ENCODE peak calls at places on chromosomes 6 and 20, in nine cellular contexts. One of them, this sample, is unnamed.

GRCh38 chr20:19449051-19449450 is 236.6 kb downstream of the SLC24A3 start:
- DNase-seq in transverse colon: peak; percentile 9
- DNase-seq in IMR-90: no peak
- DNase-seq in heart left ventricle: no peak
- DNase-seq in esophagus muscularis mucosa: no peak
- DNase-seq in HepG2: no peak
- DNase-seq in sigmoid colon: peak; percentile 79
- DNase-seq in stomach: no peak
- DNase-seq in ovary: peak; percentile 80
- DNase-seq in this sample: no peak

GRCh38 chr6:170279977-170280688 is 10.7 kb downstream of the DLL1 start:
- DNase-seq in sigmoid colon: peak; percentile 76
- DNase-seq in ovary: peak; percentile 86
- DNase-seq in transverse colon: peak; percentile 82
- DNase-seq in heart left ventricle: no peak
- DNase-seq in IMR-90: peak; percentile 12
- DNase-seq in stomach: peak; percentile 75
- DNase-seq in esophagus muscularis mucosa: no peak
- DNase-seq in HepG2: no peak
- DNase-seq in this sample: no peak

GRCh38 chr20:47225458-47225857 is 131.0 kb downstream of the ZMYND8 start:
- DNase-seq in ovary: no peak
- DNase-seq in IMR-90: no peak
- DNase-seq in heart left ventricle: no peak
- DNase-seq in transverse colon: no peak
- DNase-seq in esophagus muscularis mucosa: no peak
- DNase-seq in stomach: no peak
- DNase-seq in sigmoid colon: no peak
- DNase-seq in HepG2: no peak
- DNase-seq in this sample: no peak

GRCh38 chr6:22690446-22690845 is 121.1 kb downstream of the HDGFL1 start:
- DNase-seq in ovary: no peak
- DNase-seq in sigmoid colon: no peak
- DNase-seq in esophagus muscularis mucosa: no peak
- DNase-seq in heart left ventricle: no peak
- DNase-seq in HepG2: no peak
- DNase-seq in transverse colon: no peak
- DNase-seq in stomach: no peak
- DNase-seq in IMR-90: no peak
- DNase-seq in this sample: no peak

GRCh38 chr6:54288476-54288875 is 19.8 kb upstream of the TINAG start:
- DNase-seq in transverse colon: no peak
- DNase-seq in esophagus muscularis mucosa: no peak
- DNase-seq in IMR-90: no peak
- DNase-seq in sigmoid colon: no peak
- DNase-seq in stomach: no peak
- DNase-seq in ovary: no peak
- DNase-seq in HepG2: no peak
- DNase-seq in heart left ventricle: no peak
- DNase-seq in this sample: no peak

GRCh38 chr6:54802775-54803631 is 43.6 kb upstream of the FAM83B start:
- DNase-seq in heart left ventricle: no peak
- DNase-seq in stomach: no peak
- DNase-seq in sigmoid colon: no peak
- DNase-seq in transverse colon: no peak
- DNase-seq in esophagus muscularis mucosa: no peak
- DNase-seq in HepG2: no peak
- DNase-seq in ovary: no peak
- DNase-seq in IMR-90: peak; percentile 83
- DNase-seq in this sample: no peak

GRCh38 chr6:33030245-33030644 is 20.9 kb upstream of the HLA-DOA start:
- DNase-seq in transverse colon: no peak
- DNase-seq in IMR-90: no peak
- DNase-seq in stomach: no peak
- DNase-seq in ovary: no peak
- DNase-seq in esophagus muscularis mucosa: no peak
- DNase-seq in heart left ventricle: no peak
- DNase-seq in HepG2: no peak
- DNase-seq in sigmoid colon: no peak
- DNase-seq in this sample: no peak

GRCh38 chr6:165556116-165556843 is 106.8 kb downstream of the PDE10A start:
- DNase-seq in heart left ventricle: no peak
- DNase-seq in HepG2: peak; percentile 53
- DNase-seq in transverse colon: no peak
- DNase-seq in esophagus muscularis mucosa: no peak
- DNase-seq in ovary: no peak
- DNase-seq in stomach: peak; percentile 55
- DNase-seq in sigmoid colon: no peak
- DNase-seq in IMR-90: peak; percentile 66
- DNase-seq in this sample: no peak

GRCh38 chr6:27145731-27146455 is 101.6 kb upstream of the PRSS16 start:
- DNase-seq in esophagus muscularis mucosa: peak; percentile 94
- DNase-seq in heart left ventricle: peak; percentile 77
- DNase-seq in HepG2: peak; percentile 43
- DNase-seq in IMR-90: peak; percentile 91
- DNase-seq in stomach: peak; percentile 73
- DNase-seq in ovary: peak; percentile 61
- DNase-seq in sigmoid colon: peak; percentile 94
- DNase-seq in transverse colon: peak; percentile 80
- DNase-seq in this sample: peak; percentile 94

GRCh38 chr6:167244064-167244949 is 46.8 kb upstream of the UNC93A start:
- DNase-seq in IMR-90: no peak
- DNase-seq in ovary: no peak
- DNase-seq in transverse colon: no peak
- DNase-seq in stomach: no peak
- DNase-seq in HepG2: no peak
- DNase-seq in heart left ventricle: no peak
- DNase-seq in esophagus muscularis mucosa: no peak
- DNase-seq in sigmoid colon: no peak
- DNase-seq in this sample: no peak

GRCh38 chr6:108565893-108566292 is 5.2 kb downstream of the FOXO3 start:
- DNase-seq in stomach: no peak
- DNase-seq in HepG2: peak; percentile 81
- DNase-seq in esophagus muscularis mucosa: no peak
- DNase-seq in ovary: no peak
- DNase-seq in IMR-90: peak; percentile 88
- DNase-seq in heart left ventricle: peak; percentile 45
- DNase-seq in transverse colon: peak; percentile 36
- DNase-seq in sigmoid colon: peak; percentile 90
- DNase-seq in this sample: peak; percentile 77

GRCh38 chr6:84581494-84582259 is 182.7 kb downstream of the TBX18 start:
- DNase-seq in stomach: no peak
- DNase-seq in ovary: no peak
- DNase-seq in transverse colon: no peak
- DNase-seq in IMR-90: peak; percentile 73
- DNase-seq in sigmoid colon: no peak
- DNase-seq in heart left ventricle: no peak
- DNase-seq in HepG2: no peak
- DNase-seq in esophagus muscularis mucosa: no peak
- DNase-seq in this sample: no peak

GRCh38 chr6:151232899-151233298 is 6.9 kb upstream of the AKAP12 start:
- DNase-seq in sigmoid colon: no peak
- DNase-seq in HepG2: no peak
- DNase-seq in heart left ventricle: no peak
- DNase-seq in esophagus muscularis mucosa: no peak
- DNase-seq in IMR-90: no peak
- DNase-seq in transverse colon: no peak
- DNase-seq in ovary: no peak
- DNase-seq in stomach: no peak
- DNase-seq in this sample: no peak

GRCh38 chr6:29665942-29666825 is 9.3 kb downstream of the MOG start:
- DNase-seq in ovary: no peak
- DNase-seq in IMR-90: no peak
- DNase-seq in sigmoid colon: no peak
- DNase-seq in heart left ventricle: no peak
- DNase-seq in stomach: no peak
- DNase-seq in esophagus muscularis mucosa: no peak
- DNase-seq in transverse colon: no peak
- DNase-seq in HepG2: no peak
- DNase-seq in this sample: no peak

GRCh38 chr6:17987576-17988421 is at the start of gene KIF13A:
- DNase-seq in ovary: peak; percentile 82
- DNase-seq in transverse colon: peak; percentile 65
- DNase-seq in sigmoid colon: peak; percentile 84
- DNase-seq in esophagus muscularis mucosa: peak; percentile 94
- DNase-seq in IMR-90: peak; percentile 59
- DNase-seq in HepG2: peak; percentile 54
- DNase-seq in heart left ventricle: peak; percentile 82
- DNase-seq in stomach: peak; percentile 58
- DNase-seq in this sample: peak; percentile 84

GRCh38 chr6:17988422-17988944 is 1.0 kb upstream of the KIF13A start:
- DNase-seq in stomach: no peak
- DNase-seq in esophagus muscularis mucosa: no peak
- DNase-seq in heart left ventricle: no peak
- DNase-seq in ovary: no peak
- DNase-seq in sigmoid colon: no peak
- DNase-seq in IMR-90: no peak
- DNase-seq in HepG2: peak; percentile 16
- DNase-seq in transverse colon: peak; percentile 17
- DNase-seq in this sample: no peak

GRCh38 chr6:17985934-17986655 is 1.3 kb downstream of the KIF13A start:
- DNase-seq in heart left ventricle: no peak
- DNase-seq in stomach: no peak
- DNase-seq in HepG2: no peak
- DNase-seq in IMR-90: no peak
- DNase-seq in esophagus muscularis mucosa: no peak
- DNase-seq in ovary: no peak
- DNase-seq in transverse colon: no peak
- DNase-seq in sigmoid colon: no peak
- DNase-seq in this sample: no peak

GRCh38 chr6:17984822-17985660 is 2.4 kb downstream of the KIF13A start:
- DNase-seq in stomach: no peak
- DNase-seq in esophagus muscularis mucosa: no peak
- DNase-seq in sigmoid colon: no peak
- DNase-seq in heart left ventricle: no peak
- DNase-seq in HepG2: no peak
- DNase-seq in transverse colon: no peak
- DNase-seq in ovary: no peak
- DNase-seq in IMR-90: peak; percentile 23
- DNase-seq in this sample: peak; percentile 28

GRCh38 chr6:17986656-17987575 is 519 bp downstream of the KIF13A start:
- DNase-seq in esophagus muscularis mucosa: no peak
- DNase-seq in stomach: peak; percentile 52
- DNase-seq in HepG2: peak; percentile 81
- DNase-seq in IMR-90: peak; percentile 39
- DNase-seq in heart left ventricle: peak; percentile 82
- DNase-seq in ovary: peak; percentile 68
- DNase-seq in transverse colon: peak; percentile 63
- DNase-seq in sigmoid colon: peak; percentile 86
- DNase-seq in this sample: peak; percentile 76
- TF ChIP-seq POLR2A in esophagus muscularis mucosa: no peak
- TF ChIP-seq POLR2A in stomach: no peak
- TF ChIP-seq POLR2A in HepG2: peak; percentile 35
- TF ChIP-seq POLR2A in IMR-90: no peak
- TF ChIP-seq POLR2A in heart left ventricle: peak; percentile 31
- TF ChIP-seq POLR2A in ovary: no peak
- TF ChIP-seq POLR2A in transverse colon: peak; percentile 20
- TF ChIP-seq POLR2A in sigmoid colon: peak; percentile 33
- TF ChIP-seq POLR2A in this sample: peak; percentile 31

GRCh38 chr20:63744574-63745423 is 5.2 kb downstream of the SLC2A4RG start:
- DNase-seq in heart left ventricle: no peak
- DNase-seq in ovary: peak; percentile 47
- DNase-seq in HepG2: peak; percentile 53
- DNase-seq in esophagus muscularis mucosa: no peak
- DNase-seq in transverse colon: no peak
- DNase-seq in stomach: no peak
- DNase-seq in IMR-90: no peak
- DNase-seq in sigmoid colon: no peak
- DNase-seq in this sample: no peak
- TF ChIP-seq POLR2A in heart left ventricle: no peak
- TF ChIP-seq POLR2A in ovary: no peak
- TF ChIP-seq POLR2A in HepG2: no peak
- TF ChIP-seq POLR2A in esophagus muscularis mucosa: no peak
- TF ChIP-seq POLR2A in transverse colon: no peak
- TF ChIP-seq POLR2A in stomach: no peak
- TF ChIP-seq POLR2A in IMR-90: no peak
- TF ChIP-seq POLR2A in sigmoid colon: no peak
- TF ChIP-seq POLR2A in this sample: no peak

DNA sequence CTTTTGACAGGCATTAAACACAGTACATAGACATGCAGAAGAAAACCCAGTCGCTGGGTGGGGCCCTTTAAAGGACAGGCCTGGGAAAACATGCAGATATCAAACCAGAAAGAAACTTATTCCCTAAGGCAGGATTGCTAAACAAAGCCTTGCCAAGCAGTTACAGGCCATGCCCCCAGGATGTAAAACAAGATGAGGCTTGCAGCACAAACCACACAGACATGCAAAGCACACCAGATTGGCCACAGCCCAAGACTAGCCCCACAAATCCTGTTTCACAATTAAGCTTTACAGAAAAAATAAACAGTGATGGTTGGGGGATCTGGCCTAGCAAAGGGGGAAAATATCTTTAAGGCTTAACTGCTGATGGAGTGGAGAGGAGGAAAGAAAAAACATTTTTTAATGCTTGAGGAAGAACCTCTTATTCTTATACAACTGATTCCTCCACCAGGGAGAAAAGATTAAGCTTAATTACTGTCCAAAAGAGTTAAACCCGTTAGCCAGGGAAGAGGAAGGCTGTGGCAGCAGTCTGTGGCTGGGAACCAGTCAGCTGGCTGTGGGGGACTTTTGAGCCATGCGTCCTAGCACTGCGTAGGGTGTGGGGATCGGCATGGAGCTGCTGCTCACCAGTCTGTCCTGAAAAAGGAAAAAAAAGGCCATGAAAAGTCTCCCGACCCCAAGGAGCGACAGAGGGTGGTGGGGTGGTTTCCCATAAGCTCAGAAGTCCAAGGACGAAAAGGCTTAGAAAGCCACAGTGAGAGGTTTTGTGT is 28.4 kb downstream of the COL19A1 start:
- DNase-seq in stomach: no peak
- DNase-seq in HepG2: no peak
- DNase-seq in heart left ventricle: no peak
- DNase-seq in transverse colon: no peak
- DNase-seq in esophagus muscularis mucosa: no peak
- DNase-seq in sigmoid colon: no peak
- DNase-seq in IMR-90: peak; percentile 53
- DNase-seq in ovary: no peak
- DNase-seq in this sample: no peak
- TF ChIP-seq POLR2A in stomach: no peak
- TF ChIP-seq POLR2A in HepG2: no peak
- TF ChIP-seq POLR2A in heart left ventricle: no peak
- TF ChIP-seq POLR2A in transverse colon: no peak
- TF ChIP-seq POLR2A in esophagus muscularis mucosa: no peak
- TF ChIP-seq POLR2A in sigmoid colon: no peak
- TF ChIP-seq POLR2A in IMR-90: no peak
- TF ChIP-seq POLR2A in ovary: no peak
- TF ChIP-seq POLR2A in this sample: no peak

DNA sequence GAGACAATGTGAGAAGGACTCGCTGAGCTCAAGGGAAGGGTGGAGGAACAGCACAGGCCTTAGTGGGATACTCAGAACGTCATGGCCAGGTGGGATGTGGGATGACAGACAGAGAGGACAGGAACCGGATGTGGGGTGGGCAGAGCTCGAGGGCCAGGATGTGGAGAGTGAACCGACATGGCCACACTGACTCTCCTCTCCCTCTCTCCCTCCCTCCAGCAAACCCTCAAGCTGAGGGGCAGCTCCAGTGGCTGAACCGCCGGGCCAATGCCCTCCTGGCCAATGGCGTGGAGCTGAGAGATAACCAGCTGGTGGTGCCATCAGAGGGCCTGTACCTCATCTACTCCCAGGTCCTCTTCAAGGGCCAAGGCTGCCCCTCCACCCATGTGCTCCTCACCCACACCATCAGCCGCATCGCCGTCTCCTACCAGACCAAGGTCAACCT is 1.6 kb downstream of the TNF start:
- DNase-seq in esophagus muscularis mucosa: no peak
- DNase-seq in transverse colon: peak; percentile 60
- DNase-seq in heart left ventricle: no peak
- DNase-seq in sigmoid colon: no peak
- DNase-seq in IMR-90: no peak
- DNase-seq in ovary: no peak
- DNase-seq in HepG2: no peak
- DNase-seq in stomach: peak; percentile 40
- DNase-seq in this sample: no peak
- TF ChIP-seq POLR2A in esophagus muscularis mucosa: no peak
- TF ChIP-seq POLR2A in transverse colon: no peak
- TF ChIP-seq POLR2A in heart left ventricle: no peak
- TF ChIP-seq POLR2A in sigmoid colon: no peak
- TF ChIP-seq POLR2A in IMR-90: no peak
- TF ChIP-seq POLR2A in ovary: no peak
- TF ChIP-seq POLR2A in HepG2: no peak
- TF ChIP-seq POLR2A in stomach: no peak
- TF ChIP-seq POLR2A in this sample: no peak